ENCODE peak calls at places on chromosomes 11 and 22, in ten cellular contexts. H, F, C, Q, S, Z, B, N, K and V are unnamed samples.

GRCh38 chr22:47292546-47293320 is 530.3 kb downstream of the TBC1D22A start:
- DNase-seq in H (no peak), F (no peak), C (no peak), Q (peak; percentile 22), S (no peak), Z (peak; percentile 27), B (no peak), N (no peak), K (no peak), V (no peak)

GRCh38 chr11:2298795-2299747 is 2.6 kb downstream of the C11orf21 start:
- DNase-seq in H (peak; percentile 69), F (peak; percentile 57), C (no peak), Q (no peak), S (no peak), Z (peak; percentile 48), B (peak; percentile 49), N (no peak), K (no peak), V (peak; percentile 35)

GRCh38 chr22:31923166-31923565 is 21.2 kb upstream of the YWHAH start:
- DNase-seq in H (no peak), F (no peak), C (no peak), Q (peak; percentile 16), S (peak; percentile 13), Z (no peak), B (no peak), N (no peak), K (no peak), V (peak; percentile 55)

GRCh38 chr11:61442616-61443015 is 12.7 kb downstream of the SDHAF2 start:
- DNase-seq in H (no peak), F (no peak), C (no peak), Q (peak; percentile 18), S (no peak), Z (no peak), B (no peak), N (no peak), K (no peak), V (no peak)

GRCh38 chr11:66373261-66373660 is 1.7 kb upstream of the SLC29A2 start:
- DNase-seq in H (no peak), F (no peak), C (no peak), Q (no peak), S (no peak), Z (no peak), B (no peak), N (no peak), K (no peak), V (peak; percentile 11)

GRCh38 chr11:46529086-46529905 is 64.5 kb downstream of the AMBRA1 start:
- DNase-seq in H (peak; percentile 78), F (peak; percentile 89), C (peak; percentile 46), Q (peak; percentile 73), S (peak; percentile 69), Z (peak; percentile 71), B (peak; percentile 64), N (no peak), K (peak; percentile 42), V (peak; percentile 74)

GRCh38 chr22:28582806-28583205 is 96.8 kb downstream of the TTC28 start:
- DNase-seq in H (no peak), F (no peak), C (no peak), Q (peak; percentile 75), S (peak; percentile 69), Z (no peak), B (no peak), N (peak; percentile 45), K (peak; percentile 85), V (no peak)

GRCh38 chr11:73218106-73218829 is at the start of gene P2RY2:
- DNase-seq in H (peak; percentile 82), F (peak; percentile 82), C (peak; percentile 46), Q (peak; percentile 24), S (no peak), Z (peak; percentile 85), B (peak; percentile 93), N (no peak), K (no peak), V (peak; percentile 96)

GRCh38 chr11:20596629-20597129 is 2.7 kb upstream of the SLC6A5 start:
- DNase-seq in H (no peak), F (no peak), C (no peak), Q (no peak), S (no peak), Z (no peak), B (no peak), N (no peak), K (no peak), V (no peak)

GRCh38 chr11:76810151-76810853 is 27.1 kb downstream of the TSKU start:
- DNase-seq in H (peak; percentile 63), F (no peak), C (no peak), Q (peak; percentile 59), S (peak; percentile 61), Z (no peak), B (no peak), N (no peak), K (peak; percentile 34), V (peak; percentile 53)

GRCh38 chr11:64084962-64085710 is 49.4 kb downstream of the FLRT1 start:
- DNase-seq in H (peak; percentile 77), F (peak; percentile 25), C (no peak), Q (no peak), S (no peak), Z (peak; percentile 45), B (no peak), N (no peak), K (no peak), V (no peak)

GRCh38 chr11:45180158-45180887 is 33.9 kb downstream of the PRDM11 start:
- DNase-seq in H (peak; percentile 81), F (peak; percentile 76), C (peak; percentile 74), Q (no peak), S (no peak), Z (peak; percentile 73), B (peak; percentile 64), N (no peak), K (peak; percentile 13), V (peak; percentile 82)

GRCh38 chr11:18536195-18536594 is 9.5 kb upstream of the TSG101 start:
- DNase-seq in H (no peak), F (no peak), C (no peak), Q (no peak), S (no peak), Z (no peak), B (no peak), N (no peak), K (no peak), V (no peak)

GRCh38 chr22:32686354-32686753 is 115.2 kb upstream of the TIMP3 start:
- DNase-seq in H (no peak), F (no peak), C (no peak), Q (no peak), S (peak; percentile 22), Z (no peak), B (no peak), N (no peak), K (no peak), V (no peak)

GRCh38 chr11:19574916-19575315 is 137.7 kb upstream of the NAV2 start:
- DNase-seq in H (no peak), F (no peak), C (no peak), Q (no peak), S (no peak), Z (no peak), B (no peak), N (no peak), K (no peak), V (no peak)

GRCh38 chr22:25080855-25081254 is 118.8 kb upstream of the CRYBB3 start:
- DNase-seq in H (no peak), F (no peak), C (no peak), Q (no peak), S (no peak), Z (no peak), B (no peak), N (no peak), K (peak; percentile 7), V (no peak)

GRCh38 chr22:25077056-25077455 is 122.6 kb upstream of the CRYBB3 start:
- DNase-seq in H (no peak), F (no peak), C (no peak), Q (no peak), S (no peak), Z (no peak), B (no peak), N (no peak), K (no peak), V (no peak)

GRCh38 chr22:25076281-25076680 is 123.4 kb upstream of the CRYBB3 start:
- DNase-seq in H (no peak), F (no peak), C (no peak), Q (no peak), S (no peak), Z (no peak), B (no peak), N (no peak), K (no peak), V (no peak)

GRCh38 chr22:25078591-25078990 is 121.1 kb upstream of the CRYBB3 start:
- DNase-seq in H (no peak), F (no peak), C (no peak), Q (no peak), S (no peak), Z (no peak), B (no peak), N (no peak), K (no peak), V (no peak)

GRCh38 chr22:25077964-25078363 is 121.7 kb upstream of the CRYBB3 start:
- DNase-seq in H (no peak), F (no peak), C (no peak), Q (no peak), S (no peak), Z (no peak), B (no peak), N (no peak), K (no peak), V (no peak)
- TF ChIP-seq CTCF in H (no peak), F (no peak), C (no peak), Q (no peak), S (no peak), Z (no peak), B (no peak), N (no peak), K (no peak), V (no peak)

GRCh38 chr11:32430586-32431357 is 4.6 kb downstream of the WT1 start:
- DNase-seq in H (no peak), F (no peak), C (peak; percentile 82), Q (peak; percentile 66), S (no peak), Z (no peak), B (no peak), N (no peak), K (no peak), V (no peak)
- TF ChIP-seq CTCF in H (no peak), F (no peak), C (peak; percentile 28), Q (peak; percentile 29), S (no peak), Z (no peak), B (no peak), N (peak; percentile 10), K (peak; percentile 10), V (no peak)

GRCh38 chr22:42947211-42947990 is 67.5 kb downstream of the PACSIN2 start:
- DNase-seq in H (peak; percentile 86), F (peak; percentile 37), C (peak; percentile 41), Q (no peak), S (no peak), Z (peak; percentile 89), B (no peak), N (no peak), K (no peak), V (peak; percentile 55)
- TF ChIP-seq CTCF in H (no peak), F (no peak), C (no peak), Q (no peak), S (no peak), Z (no peak), B (no peak), N (no peak), K (no peak), V (no peak)

GRCh38 chr22:20013382-20013871 is 3.2 kb downstream of the ARVCF start:
- DNase-seq in H (peak; percentile 73), F (no peak), C (peak; percentile 67), Q (peak; percentile 53), S (peak; percentile 55), Z (peak; percentile 51), B (peak; percentile 78), N (no peak), K (peak; percentile 24), V (peak; percentile 46)
- TF ChIP-seq CTCF in H (peak; percentile 67), F (peak; percentile 37), C (peak; percentile 66), Q (peak; percentile 77), S (peak; percentile 87), Z (peak; percentile 61), B (peak; percentile 83), N (peak; percentile 88), K (peak; percentile 85), V (peak; percentile 53)